ENCODE peak calls at places on chromosome 3, in five cellular contexts. L is EL; K is stimulated activated CD4-positive, alpha-beta T cell treated with anti-CD3 and anti-CD28 coated beads, Interleukin-12 subunit alpha, Interleukin-12 subunit beta, amount 100 ng/mL, for 24 hours; F is GM13976; T is neural progenitor cell. N is an unnamed sample.

GRCh38 chr3:185120126-185120525 is 32.7 kb downstream of the C3orf70 start:
- DNase-seq in L (no peak), K (no peak), F (no peak), T (no peak), N (no peak)

GRCh38 chr3:23992051-23992628 is 47.1 kb downstream of the NR1D2 start:
- DNase-seq in L (no peak), K (no peak), F (no peak), T (peak), N (peak)

GRCh38 chr3:59791774-59792308 is 742.0 kb upstream of the CFAP20DC start:
- DNase-seq in L (no peak), K (no peak), F (no peak), T (no peak), N (no peak)

GRCh38 chr3:29307229-29307796 is 26.4 kb downstream of the RBMS3 start:
- DNase-seq in L (no peak), K (no peak), F (no peak), T (no peak), N (no peak)

GRCh38 chr3:114542359-114542758 is 248.5 kb downstream of the TIGIT start:
- DNase-seq in L (no peak), K (no peak), F (no peak), T (peak), N (no peak)

GRCh38 chr3:140871022-140871421 is 70.6 kb upstream of the SLC25A36 start:
- DNase-seq in L (no peak), K (no peak), F (no peak), T (no peak), N (no peak)

GRCh38 chr3:11154953-11155325 is 646 bp downstream of the HRH1 start:
- DNase-seq in L (no peak), K (no peak), F (no peak), T (peak), N (peak)

GRCh38 chr3:178382388-178383061 is 153.7 kb upstream of the KCNMB2 start:
- DNase-seq in L (peak), K (no peak), F (no peak), T (no peak), N (peak)

GRCh38 chr3:185549651-185550111 is 2.7 kb downstream of the LIPH start:
- DNase-seq in L (peak), K (no peak), F (no peak), T (no peak), N (no peak)

GRCh38 chr3:126666002-126666401 is 11.1 kb upstream of the TXNRD3 start:
- DNase-seq in L (no peak), K (no peak), F (no peak), T (no peak), N (no peak)

GRCh38 chr3:77025476-77025875 is 14.4 kb upstream of the ROBO2 start:
- DNase-seq in L (no peak), K (no peak), F (no peak), T (peak), N (no peak)

GRCh38 chr3:150783920-150784746 is 21.2 kb upstream of the SIAH2 start:
- DNase-seq in L (no peak), K (no peak), F (peak), T (no peak), N (no peak)

GRCh38 chr3:46992231-46992630 is 12.8 kb downstream of the NBEAL2 start:
- DNase-seq in L (no peak), K (no peak), F (no peak), T (no peak), N (no peak)

GRCh38 chr3:39103324-39103693 is 4.1 kb downstream of the GORASP1 start:
- DNase-seq in L (no peak), K (no peak), F (peak), T (peak), N (no peak)

GRCh38 chr3:23805881-23806321 is at the start of gene UBE2E1:
- DNase-seq in L (peak), K (peak), F (peak), T (peak), N (peak)

GRCh38 chr3:39144748-39145380 is 8.5 kb downstream of the CSRNP1 start:
- DNase-seq in L (no peak), K (no peak), F (no peak), T (no peak), N (no peak)

GRCh38 chr3:57227930-57228733 is 603 bp downstream of the APPL1 start:
- DNase-seq in L (peak), K (peak), F (peak), T (peak), N (peak)

GRCh38 chr3:88149146-88149515 is 628 bp upstream of the C3orf38 start:
- DNase-seq in L (no peak), K (peak), F (no peak), T (peak), N (peak)

GRCh38 chr3:108159865-108160264 is 62.4 kb downstream of the IFT57 start:
- DNase-seq in L (peak), K (no peak), F (no peak), T (no peak), N (no peak)

GRCh38 chr3:164723396-164723795 is 354.9 kb downstream of the SI start:
- DNase-seq in L (no peak), K (no peak), F (no peak), T (peak), N (no peak)

GRCh38 chr3:124281453-124282316 is 289.8 kb upstream of the ROPN1 start:
- DNase-seq in L (peak), K (no peak), F (peak), T (peak), N (peak)

GRCh38 chr3:98612587-98612986 is 19.2 kb upstream of the CPOX start:
- DNase-seq in L (no peak), K (no peak), F (no peak), T (no peak), N (no peak)

GRCh38 chr3:8712045-8712870 is 21.3 kb upstream of the CAV3 start:
- DNase-seq in L (peak), K (no peak), F (peak), T (no peak), N (no peak)

GRCh38 chr3:58164199-58164879 is 46.4 kb downstream of the DNASE1L3 start:
- DNase-seq in L (peak), K (no peak), F (no peak), T (no peak), N (no peak)

GRCh38 chr3:124422805-124423204 is 307.4 kb upstream of the UMPS start:
- DNase-seq in L (no peak), K (no peak), F (no peak), T (no peak), N (no peak)

GRCh38 chr3:188369526-188369925 is 215.6 kb downstream of the LPP start:
- DNase-seq in L (peak), K (no peak), F (no peak), T (no peak), N (no peak)

GRCh38 chr3:112308151-112308911 is 14.3 kb upstream of the SLC9C1 start:
- DNase-seq in L (peak), K (no peak), F (no peak), T (peak), N (peak)

GRCh38 chr3:48296699-48297098 is 36.8 kb downstream of the SPINK8 start:
- DNase-seq in L (no peak), K (no peak), F (no peak), T (no peak), N (no peak)

GRCh38 chr3:189862385-189863023 is 231.3 kb downstream of the TP63 start:
- DNase-seq in L (peak), K (no peak), F (no peak), T (no peak), N (no peak)